ENCODE peak calls at places on chromosome 19, in four cellular contexts. P is upper lobe of right lung, N is IMR-90, K is H1. S is an unnamed sample.

GRCh38 chr19:45667620-45668341 is at the start of gene GIPR:
- DNase-seq in K (peak; percentile 89), N (peak; percentile 38), P (peak; percentile 84), S (peak; percentile 89)

GRCh38 chr19:2524840-2525723 is 49.2 kb downstream of the GADD45B start:
- DNase-seq in P (no peak), N (peak; percentile 75), K (no peak), S (peak; percentile 72)

GRCh38 chr19:39154626-39155100 is 29.1 kb downstream of the PAK4 start:
- DNase-seq in K (no peak), N (no peak), P (peak; percentile 89), S (no peak)

GRCh38 chr19:37361994-37362393 is 8.9 kb upstream of the ZNF527 start:
- DNase-seq in K (no peak), P (no peak), N (peak; percentile 67), S (no peak)

GRCh38 chr19:57241181-57241580 is 749 bp downstream of the ZNF805 start:
- DNase-seq in N (peak; percentile 37), P (no peak), K (no peak), S (no peak)

GRCh38 chr19:17385878-17386611 is 8.0 kb downstream of the CCDC194 start:
- DNase-seq in K (peak; percentile 92), N (peak; percentile 30), P (peak; percentile 83), S (peak; percentile 78)

GRCh38 chr19:11261902-11262839 is at the start of gene DOCK6:
- DNase-seq in N (no peak), K (peak; percentile 78), P (peak; percentile 76), S (peak; percentile 84)

GRCh38 chr19:15115080-15115479 is 7.9 kb downstream of the SYDE1 start:
- DNase-seq in K (no peak), N (peak; percentile 68), P (no peak), S (peak; percentile 95)

GRCh38 chr19:18225702-18226468 is at the start of gene PDE4C:
- DNase-seq in N (no peak), K (peak; percentile 76), P (no peak), S (peak; percentile 29)

GRCh38 chr19:58059003-58059671 is at the start of gene ZNF135:
- DNase-seq in P (peak; percentile 83), N (peak; percentile 50), K (peak; percentile 90), S (peak; percentile 93)

GRCh38 chr19:15210323-15210774 is 9.6 kb upstream of the NOTCH3 start:
- DNase-seq in N (peak; percentile 59), P (peak; percentile 73), K (no peak), S (peak; percentile 57)

GRCh38 chr19:56566904-56567273 is 379 bp upstream of the ZNF470 start:
- DNase-seq in K (no peak), N (no peak), P (peak; percentile 78), S (peak; percentile 63)

GRCh38 chr19:38233740-38234251 is 9.8 kb upstream of the DPF1 start:
- DNase-seq in K (peak; percentile 99), P (peak; percentile 89), N (peak; percentile 59), S (peak; percentile 92)

DNA sequence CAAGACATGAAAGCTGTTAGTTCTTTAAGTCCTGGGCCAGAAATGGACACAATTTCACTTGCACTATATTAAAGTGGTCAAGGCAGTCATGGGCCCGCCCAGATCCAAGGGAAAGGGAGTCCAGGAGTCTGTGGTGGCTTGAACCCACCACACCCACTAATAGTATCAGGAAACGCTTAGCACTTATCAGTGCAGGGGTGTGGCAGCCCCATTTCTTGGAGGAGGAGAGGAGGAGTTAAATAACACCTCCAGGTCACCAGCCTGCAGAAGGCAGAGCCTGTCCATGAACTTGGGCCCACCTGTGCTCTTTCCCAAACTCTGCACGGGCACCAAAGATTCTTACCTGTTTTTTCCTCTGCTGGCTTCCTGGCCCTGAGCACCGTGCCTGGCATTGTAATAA is 5.4 kb upstream of the NTN5 start:
- DNase-seq in P (no peak), N (no peak), K (no peak), S (no peak)
- H3K9me3 ChIP-seq in P (no peaks in the 10 kb centered on the region), N (no peaks in the 10 kb centered on the region), K (no peaks in the 10 kb centered on the region), S (no peaks in the 10 kb centered on the region)

GRCh38 chr19:1397838-1398237 is 3.5 kb downstream of the GAMT start:
- DNase-seq in N (no peak), K (no peak), P (no peak), S (no peak)
- H3K27me3 ChIP-seq in N (no peaks in the 10 kb centered on the region), K (peaks cover 2% of the 10 kb centered on the region), P (peaks cover 5% of the 10 kb centered on the region), S (no peaks in the 10 kb centered on the region)

DNA sequence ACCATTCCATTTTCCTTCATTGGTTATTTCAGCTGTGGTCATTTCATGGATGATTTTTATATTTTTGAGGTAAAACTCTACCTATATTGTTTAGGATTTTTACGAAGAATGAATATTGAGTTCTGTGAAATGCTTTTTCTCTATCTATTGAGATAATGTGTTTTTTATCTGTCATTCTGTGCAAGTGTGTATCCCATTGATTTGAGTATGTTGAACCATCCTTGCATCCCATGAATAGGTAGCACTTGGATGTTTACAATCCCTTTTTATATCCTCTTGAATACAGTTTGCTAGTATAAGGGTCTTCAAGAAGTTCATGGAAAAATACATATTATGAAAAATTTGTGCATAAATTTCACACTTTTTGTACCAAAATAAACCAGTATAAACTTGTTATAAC is 9.8 kb upstream of the ZNF525 start:
- DNase-seq in K (no peak), P (no peak), N (no peak), S (no peak)
- H3K9me3 ChIP-seq in K (peaks cover 53% of the 10 kb centered on the region), P (peaks cover 69% of the 10 kb centered on the region), N (peaks cover 53% of the 10 kb centered on the region), S (peaks cover 1% of the 10 kb centered on the region)

GRCh38 chr19:47197141-47197540 is 33.9 kb downstream of the BBC3 start:
- DNase-seq in N (no peak), P (no peak), K (no peak), S (no peak)
- H3K27me3 ChIP-seq in N (no peaks in the 10 kb centered on the region), P (no peaks in the 10 kb centered on the region), K (no peaks in the 10 kb centered on the region), S (no peaks in the 10 kb centered on the region)

DNA sequence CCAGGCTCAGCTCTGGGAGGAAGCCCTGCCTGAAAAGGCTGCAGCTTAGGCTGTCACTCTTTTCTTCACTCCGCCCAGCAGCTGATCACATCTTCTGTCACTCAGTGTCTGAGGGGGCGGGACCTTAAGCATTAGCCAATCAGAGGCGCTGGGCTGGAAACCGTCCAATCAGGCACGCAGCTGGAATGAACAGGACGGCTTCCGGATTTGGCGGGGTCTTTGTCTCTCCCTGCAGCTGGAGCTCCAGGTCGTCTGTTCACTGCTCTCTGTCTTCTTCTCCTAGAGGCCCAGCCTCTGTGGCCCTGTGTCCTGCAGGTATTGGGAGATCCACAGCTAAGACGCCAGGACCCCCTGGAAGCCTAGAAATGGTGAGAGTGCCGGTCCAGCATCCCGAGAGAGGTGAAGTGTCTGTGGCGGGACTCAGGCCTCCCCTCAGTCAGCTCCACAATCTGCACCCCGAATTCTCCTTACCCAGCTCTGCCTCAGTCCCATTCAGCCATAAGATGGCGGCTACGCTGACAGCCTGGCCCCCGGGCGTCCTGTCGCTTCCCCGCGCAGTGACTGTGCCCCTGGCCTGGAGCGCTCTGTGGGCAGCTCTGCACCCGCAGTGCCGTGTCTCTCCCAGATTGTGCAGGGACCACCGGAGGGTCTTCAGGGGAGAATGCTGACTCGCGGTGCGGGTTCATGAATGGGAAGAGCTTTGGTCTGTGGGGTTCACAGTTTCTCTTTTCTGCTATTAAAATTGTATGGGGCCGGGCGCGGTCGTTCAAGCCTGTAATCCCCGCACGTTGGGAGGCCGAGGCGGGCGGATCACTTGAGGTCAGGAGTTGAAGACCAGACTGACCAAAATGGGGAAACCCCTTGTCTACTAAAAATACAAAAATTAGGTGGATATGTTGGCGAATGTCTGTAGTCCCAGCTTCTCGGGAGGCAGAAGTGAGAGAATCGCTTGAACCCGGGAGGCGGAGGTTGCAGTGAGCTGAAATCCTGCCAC is at the start of gene ZNF66:
- DNase-seq in K (peak; percentile 96), P (peak; percentile 95), N (peak; percentile 95), S (peak; percentile 99)
- H3K9me3 ChIP-seq in K (no peaks in the 10 kb centered on the region), P (no peaks in the 10 kb centered on the region), N (peaks cover 4% of the 10 kb centered on the region), S (no peaks in the 10 kb centered on the region)

GRCh38 chr19:50334741-50335421 is 5.7 kb upstream of the KCNC3 start:
- DNase-seq in N (no peak), K (no peak), P (no peak), S (no peak)
- H3K27me3 ChIP-seq in N (peaks cover 25% of the 10 kb centered on the region), K (no peaks in the 10 kb centered on the region), P (no peaks in the 10 kb centered on the region), S (no peaks in the 10 kb centered on the region)

DNA sequence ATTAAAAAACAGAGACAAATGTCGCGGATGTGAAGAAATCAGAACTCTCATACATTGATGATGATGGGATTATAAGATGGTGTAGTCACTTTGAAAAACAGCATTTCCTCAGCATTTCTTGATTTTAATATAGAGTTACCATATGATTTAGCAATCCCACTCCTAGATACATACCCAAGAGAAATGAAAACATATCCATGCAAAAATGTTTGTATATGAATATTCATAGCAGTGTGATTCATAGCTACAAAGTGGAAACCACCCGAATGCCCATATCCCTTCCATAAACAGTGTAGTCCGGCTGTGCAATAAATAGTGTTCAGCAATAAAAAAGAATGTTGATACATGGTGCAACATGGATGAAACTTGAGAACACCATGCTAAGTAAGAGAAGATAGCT is 44.6 kb downstream of the DPY19L3 start:
- DNase-seq in P (no peak), N (peak; percentile 84), K (no peak), S (no peak)
- H3K9me3 ChIP-seq in P (no peaks in the 10 kb centered on the region), N (no peaks in the 10 kb centered on the region), K (no peaks in the 10 kb centered on the region), S (no peaks in the 10 kb centered on the region)

GRCh38 chr19:48391100-48392005 is at the start of gene KDELR1:
- DNase-seq in N (peak; percentile 60), P (peak; percentile 89), K (peak; percentile 97), S (peak; percentile 92)

GRCh38 chr19:48393559-48394330 is at the start of gene GRIN2D:
- DNase-seq in P (no peak), N (peak; percentile 33), K (peak; percentile 73), S (no peak)

GRCh38 chr19:48395170-48395455 is 1.6 kb downstream of the GRIN2D start:
- DNase-seq in N (no peak), P (no peak), K (no peak), S (no peak)

GRCh38 chr19:48394331-48395169 is 1.1 kb downstream of the GRIN2D start:
- DNase-seq in N (no peak), P (no peak), K (peak; percentile 58), S (no peak)

DNA sequence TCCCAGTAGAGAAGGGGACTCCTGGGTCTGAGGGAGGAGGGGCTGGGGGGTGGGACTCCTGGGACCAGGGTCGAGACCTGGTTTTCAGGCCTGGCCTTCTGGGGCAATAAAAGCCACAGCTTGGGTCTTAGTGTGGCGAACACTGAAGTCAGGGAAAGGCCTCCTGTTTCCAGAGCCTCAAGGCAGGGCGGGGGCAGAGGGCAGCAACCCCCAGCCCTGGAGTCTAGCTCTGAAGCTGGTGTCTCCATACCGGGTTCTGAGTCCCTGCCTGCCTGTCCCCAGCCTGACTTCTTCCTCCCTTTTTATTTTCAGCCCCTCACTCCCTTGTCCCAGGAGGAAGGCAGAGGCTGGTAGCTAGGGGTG is 291 bp upstream of the GRIN2D start:
- DNase-seq in N (no peak), P (no peak), K (no peak), S (no peak)
- H3K27me3 ChIP-seq in N (peaks cover 53% of the 10 kb centered on the region), P (peaks cover 53% of the 10 kb centered on the region), K (peaks cover 50% of the 10 kb centered on the region), S (no peaks in the 10 kb centered on the region)

GRCh38 chr19:21482863-21483276 is 22.5 kb upstream of the ZNF429 start:
- DNase-seq in P (peak; percentile 83), K (peak; percentile 82), N (no peak), S (peak; percentile 84)

GRCh38 chr19:21483589-21484170 is 21.7 kb upstream of the ZNF429 start:
- DNase-seq in K (peak; percentile 96), P (peak; percentile 79), N (no peak), S (peak; percentile 60)

GRCh38 chr19:21484631-21485030 is 20.8 kb upstream of the ZNF429 start:
- DNase-seq in N (no peak), K (no peak), P (no peak), S (no peak)

GRCh38 chr19:21491161-21491560 is 14.2 kb upstream of the ZNF429 start:
- DNase-seq in P (no peak), N (peak; percentile 3), K (no peak), S (no peak)

DNA sequence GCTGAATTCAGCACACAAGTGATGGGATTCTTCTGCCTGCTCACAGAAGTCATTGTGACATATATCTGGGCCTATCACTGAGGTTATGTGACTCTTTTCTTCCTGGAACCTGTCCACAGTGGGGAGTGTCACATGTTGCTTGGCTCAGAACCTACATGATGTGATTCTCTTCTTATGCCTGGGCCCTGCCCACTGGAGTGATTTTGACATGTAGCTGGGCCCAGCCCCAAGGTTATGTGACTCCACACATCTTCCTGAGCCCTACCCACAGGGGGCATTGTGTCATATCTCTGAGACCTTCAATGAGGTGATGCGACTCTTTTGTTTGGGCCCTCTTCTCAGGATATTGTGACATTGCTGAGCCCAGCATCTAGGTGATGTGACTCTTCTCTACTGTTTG is 17.4 kb upstream of the ZNF429 start:
- DNase-seq in N (no peak), P (no peak), K (no peak), S (no peak)
- H3K9me3 ChIP-seq in N (peaks cover 18% of the 10 kb centered on the region), P (no peaks in the 10 kb centered on the region), K (peaks cover 16% of the 10 kb centered on the region), S (no peaks in the 10 kb centered on the region)

S was measured in right cardiac atrium.